ENCODE peak calls at places on chromosomes 11 and 22, in five cellular contexts. X is left ventricle myocardium inferior, T is mucosa of descending colon, K is cardiac muscle cell, I is psoas muscle. R is an unnamed sample. For H3K9me3, the result is how much of the 10 kb centered on the place peaks cover.

GRCh38 chr22:24030186-24030702 is 19.1 kb downstream of the CABIN1 start:
- DNase-seq in X (no peak), T (no peak), K (no peak), I (no peak), R (no peak)

GRCh38 chr22:22368516-22368915 is 123.9 kb downstream of the VPREB1 start:
- DNase-seq in X (no peak), T (no peak), K (no peak), I (no peak), R (no peak)

GRCh38 chr11:131867457-131868257 is 497.2 kb downstream of the NTM start:
- DNase-seq in X (peak), T (no peak), K (peak), I (peak), R (peak)

GRCh38 chr11:22461626-22462025 is 123.4 kb downstream of the SLC17A6 start:
- DNase-seq in X (no peak), T (no peak), K (peak), I (no peak), R (no peak)

GRCh38 chr11:19241260-19242183 is 777 bp upstream of the E2F8 start:
- DNase-seq in X (peak), T (peak), K (no peak), I (peak), R (peak)

GRCh38 chr22:36629320-36629719 is 74.2 kb downstream of the CACNG2 start:
- DNase-seq in X (no peak), T (no peak), K (no peak), I (no peak), R (no peak)

GRCh38 chr11:95296621-95297025 is 65.6 kb upstream of the SESN3 start:
- DNase-seq in X (no peak), T (no peak), K (no peak), I (no peak), R (no peak)

GRCh38 chr22:44685384-44686056 is 16.5 kb upstream of the PRR5 start:
- DNase-seq in X (no peak), T (peak), K (peak), I (peak), R (peak)

GRCh38 chr22:24208012-24208749 is 26.9 kb downstream of the SUSD2 start:
- DNase-seq in X (no peak), T (no peak), K (peak), I (no peak), R (no peak)

GRCh38 chr22:20750461-20751184 is 23.3 kb upstream of the SERPIND1 start:
- DNase-seq in X (peak), T (no peak), K (peak), I (peak), R (peak)

GRCh38 chr22:43505896-43506295 is 94.1 kb downstream of the MPPED1 start:
- DNase-seq in X (no peak), T (no peak), K (no peak), I (no peak), R (no peak)

GRCh38 chr22:39959640-39960447 is at the start of gene TMA7B:
- DNase-seq in X (no peak), T (peak), K (peak), I (no peak), R (no peak)

GRCh38 chr11:106156290-106156937 is 79.0 kb downstream of the AASDHPPT start:
- DNase-seq in X (no peak), T (no peak), K (peak), I (no peak), R (peak)

GRCh38 chr11:6431861-6432260 is 8.9 kb downstream of the HPX start:
- DNase-seq in X (no peak), T (no peak), K (peak), I (no peak), R (no peak)

DNA sequence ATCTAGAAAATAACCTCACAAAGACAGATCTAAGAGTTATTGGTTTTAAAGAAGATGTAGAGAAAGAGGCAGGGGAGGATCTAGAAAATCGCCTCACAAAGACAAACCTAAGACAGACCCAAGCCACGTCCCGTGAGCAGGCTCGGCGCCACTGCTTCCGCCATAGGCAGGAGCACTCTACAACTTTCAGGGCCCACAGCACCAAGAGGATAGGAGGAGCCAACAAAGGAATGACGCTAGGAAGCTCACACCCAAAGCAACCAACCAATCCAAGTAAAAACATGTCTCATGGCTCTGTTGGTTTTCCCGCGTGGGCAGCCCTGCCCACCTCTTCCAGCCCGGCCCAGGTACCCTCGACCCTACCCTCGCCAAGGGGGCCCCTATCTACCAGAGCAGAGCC is 4167.4 kb upstream of the OR11H1 start:
- DNase-seq in X (no peak), T (no peak), K (no peak), I (no peak), R (no peak)
- H3K9me3 ChIP-seq in X (half or more), T (half or more), K (under half), I (under half), R (under half)

DNA sequence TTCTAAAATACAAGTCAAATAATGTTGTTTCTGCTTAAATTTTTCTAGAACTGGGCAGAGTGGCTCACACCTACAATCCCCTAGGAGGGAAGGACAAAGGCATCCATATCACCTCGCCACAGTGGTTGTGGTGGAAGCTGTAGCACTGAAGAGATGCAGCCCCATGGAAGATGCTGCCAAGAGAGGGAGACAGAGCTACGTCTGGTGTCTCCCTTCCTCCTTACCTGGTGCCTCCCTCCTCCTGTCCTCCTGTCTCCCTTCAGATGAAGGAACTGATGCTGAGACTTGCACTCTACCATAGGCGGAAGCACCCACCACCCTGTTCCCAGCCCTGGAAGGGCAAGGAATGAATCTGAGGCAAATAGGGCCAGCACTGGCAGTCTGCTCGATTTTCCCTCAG is 22.3 kb downstream of the MMP27 start:
- DNase-seq in X (no peak), T (no peak), K (no peak), I (no peak), R (no peak)
- TF ChIP-seq CTCF in X (no peak), T (no peak), K (no peak), I (no peak), R (no peak)

GRCh38 chr22:47568700-47569099 is 806.2 kb downstream of the TBC1D22A start:
- DNase-seq in X (no peak), T (no peak), K (no peak), I (no peak), R (no peak)

GRCh38 chr22:47565607-47566006 is 803.2 kb downstream of the TBC1D22A start:
- DNase-seq in X (no peak), T (no peak), K (no peak), I (no peak), R (no peak)

GRCh38 chr22:47567126-47567730 is 804.8 kb downstream of the TBC1D22A start:
- DNase-seq in X (no peak), T (no peak), K (no peak), I (no peak), R (no peak)

GRCh38 chr22:47569389-47570299 is 807.2 kb downstream of the TBC1D22A start:
- DNase-seq in X (no peak), T (no peak), K (no peak), I (no peak), R (no peak)

DNA sequence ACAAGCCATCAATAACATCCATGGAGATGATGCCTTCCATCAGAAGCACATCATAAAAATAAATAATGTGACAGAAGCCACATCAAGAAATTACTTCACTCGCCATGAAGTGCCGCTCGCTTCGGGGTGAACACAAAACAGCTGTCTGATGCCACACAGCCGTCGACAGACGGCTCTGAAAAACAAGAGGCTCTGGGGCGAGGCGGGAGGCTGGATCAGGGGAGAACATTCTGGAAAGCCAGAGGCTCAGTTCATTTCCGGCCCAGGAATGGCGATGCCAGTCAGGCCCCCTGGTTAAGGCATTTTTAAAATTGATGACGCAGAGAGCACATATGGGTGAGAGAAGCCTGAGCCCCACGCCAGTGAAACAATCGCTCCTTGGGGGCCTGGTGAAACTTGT is 805.3 kb downstream of the TBC1D22A start:
- DNase-seq in X (no peak), T (no peak), K (no peak), I (no peak), R (no peak)
- H3K9me3 ChIP-seq in X (under half), T (under half), K (under half), I (under half), R (under half)

DNA sequence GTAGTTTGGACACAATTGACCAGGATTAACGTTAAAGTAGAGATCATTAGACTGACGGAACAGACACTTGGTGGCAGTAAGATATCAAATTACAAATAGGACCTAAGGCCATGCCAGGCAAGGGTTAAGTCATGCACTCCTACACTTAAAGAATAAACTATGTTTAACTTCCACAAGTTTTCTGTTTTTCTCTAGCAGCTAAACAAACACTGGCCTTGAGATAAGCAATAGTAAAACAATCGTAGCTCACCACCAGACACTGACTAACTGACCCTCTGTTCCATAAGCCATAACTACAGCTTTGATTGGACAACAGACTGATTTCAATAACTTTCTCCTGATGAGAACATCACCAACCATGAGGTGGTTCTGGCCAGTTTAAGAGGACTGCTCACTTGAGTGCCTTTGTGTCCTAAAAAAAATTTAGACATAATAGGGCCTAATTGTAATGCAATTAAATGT is 2.0 kb upstream of the CEP126 start:
- DNase-seq in X (no peak), T (no peak), K (peak), I (no peak), R (no peak)
- TF ChIP-seq CTCF in X (no peak), T (no peak), K (no peak), I (no peak), R (no peak)

GRCh38 chr22:47593291-47593690 is 830.8 kb downstream of the TBC1D22A start:
- DNase-seq in X (no peak), T (no peak), K (no peak), I (no peak), R (no peak)
- H3K9me3 ChIP-seq in X (under half), T (under half), K (under half), I (under half), R (under half)

DNA sequence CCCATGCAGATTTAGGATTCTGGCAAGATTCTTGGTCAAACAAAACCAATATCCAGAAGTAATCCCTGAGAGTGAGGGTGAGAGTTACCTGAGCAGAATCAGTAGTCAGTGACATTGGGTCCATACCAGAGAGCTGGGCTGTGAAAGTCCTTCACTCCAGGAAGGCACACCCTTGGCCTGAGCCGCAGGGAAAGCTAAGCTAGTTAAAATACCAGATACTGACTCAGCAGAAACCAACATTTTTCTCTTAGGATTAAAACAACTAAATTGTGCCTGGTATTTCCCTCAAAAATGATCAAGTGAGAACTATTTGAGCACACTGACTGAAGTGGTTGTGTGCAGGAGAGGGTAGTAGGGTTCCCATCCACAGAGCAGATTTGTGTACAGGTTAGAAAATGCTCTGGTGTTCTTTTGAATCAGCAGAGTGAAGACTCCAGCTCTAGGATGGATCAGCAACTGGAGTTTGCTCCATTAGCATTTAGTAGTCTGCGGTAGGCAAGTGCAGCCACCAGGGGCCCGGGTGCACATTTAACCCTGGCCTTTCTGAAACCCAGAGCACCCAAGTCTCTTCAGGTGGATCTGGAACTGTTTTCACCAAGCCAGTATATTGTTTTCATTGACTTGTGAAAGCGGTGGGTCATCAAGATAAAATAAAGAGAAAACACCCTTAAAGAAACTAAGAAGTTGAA is 100.7 kb upstream of the CLPB start:
- DNase-seq in X (no peak), T (no peak), K (no peak), I (no peak), R (no peak)
- TF ChIP-seq CTCF in X (no peak), T (no peak), K (no peak), I (no peak), R (no peak)

DNA sequence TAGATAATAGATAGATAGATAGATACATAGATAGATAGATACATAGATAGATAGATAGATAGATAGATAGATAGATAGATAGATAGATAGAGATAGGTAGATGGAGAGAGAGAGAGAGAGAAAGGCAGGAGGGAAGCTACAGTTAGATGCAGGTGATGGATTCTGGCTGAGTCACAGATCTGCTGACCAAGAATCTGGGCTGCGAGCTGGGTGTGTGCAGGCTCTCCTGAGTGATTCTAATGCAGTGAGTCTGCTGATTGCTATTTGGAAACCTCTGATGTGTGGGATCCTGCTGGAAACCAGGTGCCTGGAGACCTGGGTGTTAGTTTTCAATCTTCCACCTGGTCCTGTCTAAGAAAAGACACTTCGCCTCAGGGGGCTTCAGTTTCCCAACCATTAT is 1441.8 kb downstream of the TBC1D22A start:
- DNase-seq in X (no peak), T (no peak), K (no peak), I (no peak), R (peak)
- H3K9me3 ChIP-seq in X (under half), T (under half), K (under half), I (under half), R (under half)

GRCh38 chr22:30170126-30170525 is 76.4 kb downstream of the LIF start:
- DNase-seq in X (no peak), T (no peak), K (no peak), I (no peak), R (no peak)

GRCh38 chr22:30169002-30169401 is 77.6 kb downstream of the LIF start:
- DNase-seq in X (no peak), T (no peak), K (no peak), I (no peak), R (no peak)

GRCh38 chr22:30167734-30168133 is 78.8 kb downstream of the LIF start:
- DNase-seq in X (no peak), T (no peak), K (no peak), I (no peak), R (no peak)

GRCh38 chr22:30167327-30167726 is 79.2 kb downstream of the LIF start:
- DNase-seq in X (no peak), T (no peak), K (no peak), I (no peak), R (no peak)
- TF ChIP-seq CTCF in X (no peak), T (no peak), K (no peak), I (no peak), R (no peak)